ENCODE peak calls at places on chromosome 15, in four cellular contexts. One of them, this sample, is unnamed.

GRCh38 chr15:76799760-76800159 is 105.4 kb downstream of the SCAPER start:
- DNase-seq in HL-60: no peak
- DNase-seq in GM12878: no peak
- DNase-seq in K562: peak
- DNase-seq in this sample: no peak

GRCh38 chr15:90234519-90234988 is 545 bp downstream of the GDPGP1 start:
- DNase-seq in HL-60: no peak
- DNase-seq in GM12878: no peak
- DNase-seq in K562: no peak
- DNase-seq in this sample: no peak

GRCh38 chr15:50556642-50557371 is 10.3 kb upstream of the USP50 start:
- DNase-seq in K562: no peak
- DNase-seq in HL-60: no peak
- DNase-seq in GM12878: no peak
- DNase-seq in this sample: no peak

GRCh38 chr15:66374179-66374578 is 12.5 kb upstream of the MAP2K1 start:
- DNase-seq in GM12878: no peak
- DNase-seq in HL-60: no peak
- DNase-seq in K562: no peak
- DNase-seq in this sample: no peak

GRCh38 chr15:60555291-60555690 is 76.3 kb upstream of the ICE2 start:
- DNase-seq in GM12878: no peak
- DNase-seq in HL-60: no peak
- DNase-seq in K562: no peak
- DNase-seq in this sample: no peak

GRCh38 chr15:27480141-27480530 is 509.2 kb downstream of the GABRG3 start:
- DNase-seq in GM12878: no peak
- DNase-seq in K562: no peak
- DNase-seq in HL-60: no peak
- DNase-seq in this sample: no peak

GRCh38 chr15:85306946-85307686 is 73.3 kb upstream of the AKAP13 start:
- DNase-seq in HL-60: no peak
- DNase-seq in K562: no peak
- DNase-seq in GM12878: no peak
- DNase-seq in this sample: no peak

GRCh38 chr15:39595621-39596221 is 14.8 kb downstream of the THBS1 start:
- DNase-seq in GM12878: no peak
- DNase-seq in HL-60: no peak
- DNase-seq in K562: no peak
- DNase-seq in this sample: no peak

GRCh38 chr15:29348308-29348914 is 78.8 kb upstream of the NSMCE3 start:
- DNase-seq in K562: no peak
- DNase-seq in GM12878: no peak
- DNase-seq in HL-60: no peak
- DNase-seq in this sample: no peak

GRCh38 chr15:51830279-51830806 is 890 bp downstream of the TMOD3 start:
- DNase-seq in GM12878: no peak
- DNase-seq in HL-60: no peak
- DNase-seq in K562: no peak
- DNase-seq in this sample: no peak

GRCh38 chr15:48427960-48428547 is 96.8 kb downstream of the DUT start:
- DNase-seq in GM12878: no peak
- DNase-seq in K562: no peak
- DNase-seq in HL-60: no peak
- DNase-seq in this sample: no peak

GRCh38 chr15:51759557-51760070 is 8.2 kb downstream of the TMOD2 start:
- DNase-seq in GM12878: no peak
- DNase-seq in K562: peak
- DNase-seq in HL-60: no peak
- DNase-seq in this sample: no peak

GRCh38 chr15:62788224-62788623 is 254.3 kb upstream of the TPM1 start:
- DNase-seq in K562: no peak
- DNase-seq in HL-60: no peak
- DNase-seq in GM12878: no peak
- DNase-seq in this sample: no peak

GRCh38 chr15:50116477-50116876 is 2.6 kb downstream of the ATP8B4 start:
- DNase-seq in K562: peak
- DNase-seq in HL-60: no peak
- DNase-seq in GM12878: no peak
- DNase-seq in this sample: no peak

GRCh38 chr15:48643776-48644497 is 1.6 kb downstream of the FBN1 start:
- DNase-seq in K562: no peak
- DNase-seq in HL-60: no peak
- DNase-seq in GM12878: no peak
- DNase-seq in this sample: no peak

GRCh38 chr15:77659350-77660321 is 26.9 kb upstream of the LINGO1 start:
- DNase-seq in K562: peak
- DNase-seq in HL-60: peak
- DNase-seq in GM12878: no peak
- DNase-seq in this sample: peak

GRCh38 chr15:69402816-69403215 is 11.3 kb upstream of the KIF23 start:
- DNase-seq in K562: no peak
- DNase-seq in GM12878: no peak
- DNase-seq in HL-60: no peak
- DNase-seq in this sample: no peak

GRCh38 chr15:59642351-59642750 is 15.0 kb downstream of the GTF2A2 start:
- DNase-seq in K562: no peak
- DNase-seq in GM12878: no peak
- DNase-seq in HL-60: no peak
- DNase-seq in this sample: no peak

GRCh38 chr15:64855206-64856000 is 13.7 kb downstream of the PLEKHO2 start:
- DNase-seq in K562: no peak
- DNase-seq in HL-60: no peak
- DNase-seq in GM12878: no peak
- DNase-seq in this sample: no peak

GRCh38 chr15:75578206-75578947 is 738 bp downstream of the PTPN9 start:
- DNase-seq in GM12878: no peak
- DNase-seq in HL-60: peak
- DNase-seq in K562: peak
- DNase-seq in this sample: peak
- TF ChIP-seq SPI1 in GM12878: no peak
- TF ChIP-seq SPI1 in HL-60: no peak
- TF ChIP-seq SPI1 in K562: no peak
- TF ChIP-seq SPI1 in this sample: no peak

GRCh38 chr15:44711356-44712107 is at the start of gene B2M:
- DNase-seq in GM12878: peak
- DNase-seq in K562: peak
- DNase-seq in HL-60: peak
- DNase-seq in this sample: no peak

GRCh38 chr15:44711089-44711355 is at the start of gene PATL2:
- DNase-seq in K562: no peak
- DNase-seq in HL-60: no peak
- DNase-seq in GM12878: no peak
- DNase-seq in this sample: no peak

GRCh38 chr15:44713006-44713966 is 2.0 kb downstream of the B2M start:
- DNase-seq in HL-60: no peak
- DNase-seq in GM12878: no peak
- DNase-seq in K562: peak
- DNase-seq in this sample: no peak

GRCh38 chr15:44712108-44713005 is 1.0 kb downstream of the B2M start:
- DNase-seq in GM12878: no peak
- DNase-seq in K562: no peak
- DNase-seq in HL-60: no peak
- DNase-seq in this sample: no peak

DNA sequence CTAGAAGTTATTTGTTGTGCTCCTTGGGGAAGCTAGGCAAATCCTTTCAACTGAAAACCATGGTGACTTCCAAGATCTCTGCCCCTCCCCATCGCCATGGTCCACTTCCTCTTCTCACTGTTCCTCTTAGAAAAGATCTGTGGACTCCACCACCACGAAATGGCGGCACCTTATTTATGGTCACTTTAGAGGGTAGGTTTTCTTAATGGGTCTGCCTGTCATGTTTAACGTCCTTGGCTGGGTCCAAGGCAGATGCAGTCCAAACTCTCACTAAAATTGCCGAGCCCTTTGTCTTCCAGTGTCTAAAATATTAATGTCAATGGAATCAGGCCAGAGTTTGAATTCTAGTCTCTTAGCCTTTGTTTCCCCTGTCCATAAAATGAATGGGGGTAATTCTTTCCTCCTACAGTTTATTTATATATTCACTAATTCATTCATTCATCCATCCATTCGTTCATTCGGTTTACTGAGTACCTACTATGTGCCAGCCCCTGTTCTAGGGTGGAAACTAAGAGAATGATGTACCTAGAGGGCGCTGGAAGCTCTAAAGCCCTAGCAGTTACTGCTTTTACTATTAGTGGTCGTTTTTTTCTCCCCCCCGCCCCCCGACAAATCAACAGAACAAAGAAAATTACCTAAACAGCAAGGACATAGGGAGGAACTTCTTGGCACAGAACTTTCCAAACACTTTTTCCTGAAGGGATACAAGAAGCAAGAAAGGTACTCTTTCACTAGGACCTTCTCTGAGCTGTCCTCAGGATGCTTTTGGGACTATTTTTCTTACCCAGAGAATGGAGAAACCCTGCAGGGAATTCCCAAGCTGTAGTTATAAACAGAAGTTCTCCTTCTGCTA is 661 bp downstream of the PATL2 start:
- DNase-seq in HL-60: peak
- DNase-seq in K562: peak
- DNase-seq in GM12878: peak
- DNase-seq in this sample: no peak
- TF ChIP-seq SPI1 in HL-60: peak
- TF ChIP-seq SPI1 in K562: peak
- TF ChIP-seq SPI1 in GM12878: peak
- TF ChIP-seq SPI1 in this sample: peak

GRCh38 chr15:81809543-81809942 is 236.3 kb downstream of the MEX3B start:
- DNase-seq in HL-60: peak
- DNase-seq in GM12878: no peak
- DNase-seq in K562: peak
- DNase-seq in this sample: no peak
- TF ChIP-seq SPI1 in HL-60: no peak
- TF ChIP-seq SPI1 in GM12878: no peak
- TF ChIP-seq SPI1 in K562: no peak
- TF ChIP-seq SPI1 in this sample: no peak

GRCh38 chr15:32956006-32956405 is 238.2 kb downstream of the GREM1 start:
- DNase-seq in GM12878: no peak
- DNase-seq in K562: peak
- DNase-seq in HL-60: no peak
- DNase-seq in this sample: peak
- TF ChIP-seq SPI1 in GM12878: no peak
- TF ChIP-seq SPI1 in K562: no peak
- TF ChIP-seq SPI1 in HL-60: no peak
- TF ChIP-seq SPI1 in this sample: no peak

GRCh38 chr15:100844778-100845177 is 34.9 kb upstream of the ALDH1A3 start:
- DNase-seq in K562: no peak
- DNase-seq in HL-60: no peak
- DNase-seq in GM12878: no peak
- DNase-seq in this sample: no peak

GRCh38 chr15:100844167-100844566 is 35.5 kb upstream of the ALDH1A3 start:
- DNase-seq in K562: no peak
- DNase-seq in HL-60: no peak
- DNase-seq in GM12878: no peak
- DNase-seq in this sample: no peak

GRCh38 chr15:100847194-100847593 is 32.4 kb upstream of the ALDH1A3 start:
- DNase-seq in HL-60: no peak
- DNase-seq in K562: no peak
- DNase-seq in GM12878: no peak
- DNase-seq in this sample: no peak

GRCh38 chr15:100841426-100841825 is 38.2 kb upstream of the ALDH1A3 start:
- DNase-seq in HL-60: no peak
- DNase-seq in GM12878: no peak
- DNase-seq in K562: no peak
- DNase-seq in this sample: no peak

GRCh38 chr15:100842756-100843730 is 36.6 kb upstream of the ALDH1A3 start:
- DNase-seq in K562: no peak
- DNase-seq in GM12878: no peak
- DNase-seq in HL-60: no peak
- DNase-seq in this sample: no peak
- TF ChIP-seq SPI1 in K562: no peak
- TF ChIP-seq SPI1 in GM12878: no peak
- TF ChIP-seq SPI1 in HL-60: no peak
- TF ChIP-seq SPI1 in this sample: no peak

DNA sequence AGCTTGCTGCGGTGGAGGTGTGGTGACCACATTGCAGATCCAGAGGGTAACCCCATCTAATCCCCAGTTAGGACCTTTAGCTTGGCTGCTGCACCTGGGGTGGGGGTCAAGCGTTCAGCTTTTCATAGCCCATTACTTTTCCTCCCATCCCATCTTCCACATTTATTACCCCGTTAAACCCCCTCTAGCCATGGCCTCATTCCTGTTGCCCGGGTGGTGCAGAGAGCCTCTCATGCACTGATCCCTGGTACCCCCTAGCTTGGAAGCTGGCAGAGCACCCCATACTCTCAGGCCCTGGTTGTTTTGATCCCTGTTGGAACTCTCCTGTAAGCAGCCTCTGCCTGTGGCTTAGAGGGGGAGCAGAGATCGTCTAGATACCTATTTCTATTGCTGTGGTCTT is 20.8 kb downstream of the CDAN1 start:
- DNase-seq in K562: peak
- DNase-seq in GM12878: no peak
- DNase-seq in HL-60: no peak
- DNase-seq in this sample: no peak
- TF ChIP-seq SPI1 in K562: no peak
- TF ChIP-seq SPI1 in GM12878: no peak
- TF ChIP-seq SPI1 in HL-60: no peak
- TF ChIP-seq SPI1 in this sample: no peak

GRCh38 chr15:41585140-41586047 is 26.4 kb downstream of the TYRO3 start:
- DNase-seq in K562: no peak
- DNase-seq in HL-60: no peak
- DNase-seq in GM12878: no peak
- DNase-seq in this sample: no peak
- TF ChIP-seq SPI1 in K562: no peak
- TF ChIP-seq SPI1 in HL-60: no peak
- TF ChIP-seq SPI1 in GM12878: no peak
- TF ChIP-seq SPI1 in this sample: no peak